ENCODE peak calls at places on chromosomes 12 and 14, in six cellular contexts. Y is breast epithelium, A is neural crest cell, F is T follicular helper cell, Q is HTR-8/SVneo, M is NCI-H2081. J is an unnamed sample.

GRCh38 chr14:63423889-63424288 is 105.2 kb upstream of the GPHB5 start:
- DNase-seq in Q (no peak), A (no peak), F (no peak), M (no peak), Y (no peak), J (no peak)

GRCh38 chr12:107134558-107134957 is 41.2 kb upstream of the CRY1 start:
- DNase-seq in M (peak), F (peak), A (no peak), Y (no peak), Q (no peak), J (no peak)

GRCh38 chr14:99732436-99733220 is 48.5 kb downstream of the CYP46A1 start:
- DNase-seq in Q (no peak), A (no peak), Y (peak), F (no peak), M (no peak), J (no peak)

GRCh38 chr12:4855121-4855924 is 54.4 kb upstream of the KCNA1 start:
- DNase-seq in A (peak), Q (peak), Y (no peak), F (peak), M (peak), J (peak)

GRCh38 chr14:51369814-51370213 is 129.8 kb downstream of the TMX1 start:
- DNase-seq in F (no peak), Y (no peak), Q (no peak), A (no peak), M (no peak), J (peak)

GRCh38 chr14:87334997-87335675 is 657.8 kb downstream of the GALC start:
- DNase-seq in Y (no peak), F (no peak), M (no peak), A (no peak), Q (no peak), J (no peak)

GRCh38 chr12:78534311-78534710 is 330.3 kb upstream of the SYT1 start:
- DNase-seq in F (no peak), M (no peak), Y (no peak), A (no peak), Q (no peak), J (no peak)

GRCh38 chr12:70719672-70720420 is 82.6 kb upstream of the PTPRB start:
- DNase-seq in M (peak), A (peak), F (no peak), Y (no peak), Q (peak), J (peak)

GRCh38 chr14:97536421-97536820 is 739.2 kb downstream of the VRK1 start:
- DNase-seq in Y (no peak), Q (no peak), A (no peak), M (no peak), F (no peak), J (no peak)

GRCh38 chr14:89479802-89480201 is 62.8 kb upstream of the FOXN3 start:
- DNase-seq in F (no peak), Q (no peak), Y (no peak), M (no peak), A (no peak), J (no peak)

GRCh38 chr12:48002773-48003218 is 1.5 kb downstream of the COL2A1 start:
- DNase-seq in Y (no peak), Q (peak), F (no peak), M (peak), A (peak), J (no peak)

GRCh38 chr12:11431486-11431885 is 36.1 kb upstream of the PRB2 start:
- DNase-seq in A (no peak), Y (no peak), F (no peak), M (no peak), Q (no peak), J (no peak)

GRCh38 chr12:5254703-5255102 is 177.2 kb upstream of the NTF3 start:
- DNase-seq in Q (no peak), M (no peak), Y (no peak), A (no peak), F (no peak), J (no peak)

GRCh38 chr12:128572311-128572810 is 251.4 kb downstream of the SLC15A4 start:
- DNase-seq in A (no peak), M (no peak), F (no peak), Y (no peak), Q (no peak), J (no peak)

GRCh38 chr12:124309744-124310143 is 14.9 kb downstream of the RFLNA start:
- DNase-seq in A (no peak), M (no peak), Q (no peak), F (no peak), Y (no peak), J (no peak)

GRCh38 chr12:124551268-124552144 is 15.9 kb downstream of the NCOR2 start:
- DNase-seq in A (no peak), M (peak), F (no peak), Q (no peak), Y (no peak), J (peak)

GRCh38 chr12:55499810-55500252 is 7.7 kb downstream of the OR6C68 start:
- DNase-seq in Q (no peak), Y (no peak), F (no peak), M (no peak), A (peak), J (no peak)

GRCh38 chr12:104722541-104723534 is 235.3 kb downstream of the SLC41A2 start:
- DNase-seq in M (no peak), Y (no peak), F (no peak), Q (no peak), A (no peak), J (no peak)

J was measured in left colon.